ENCODE peak calls at places on chromosomes 5 and 9, in ten cellular contexts. U is fibroblast of mammary gland, A is neural progenitor cell, T is epithelial cell of esophagus, K is BJ, Z is endodermal cell, F is tibial nerve, W is ascending aorta, G is HepG2, S is PC-3. C is an unnamed sample.

GRCh38 chr5:124746916-124747769 is 704 bp upstream of the ZNF608 start:
- DNase-seq in U (peak), A (peak), T (peak), K (no peak), Z (peak), F (peak), W (peak), G (peak), S (peak), C (peak)

GRCh38 chr5:158639876-158640570 is 459.7 kb downstream of the EBF1 start:
- DNase-seq in U (peak), A (no peak), T (no peak), K (no peak), Z (no peak), F (no peak), W (no peak), G (no peak), S (peak), C (no peak)

GRCh38 chr9:90129446-90129845 is 513.2 kb downstream of the DIRAS2 start:
- DNase-seq in U (no peak), A (no peak), T (no peak), K (no peak), Z (no peak), F (no peak), W (no peak), G (no peak), S (no peak), C (no peak)

GRCh38 chr5:173547579-173547978 is 68.9 kb downstream of the BOD1 start:
- DNase-seq in U (peak), A (no peak), T (peak), K (no peak), Z (no peak), F (no peak), W (no peak), G (no peak), S (peak), C (peak)

GRCh38 chr5:115384587-115385375 is 88.3 kb upstream of the CCDC112 start:
- DNase-seq in U (no peak), A (no peak), T (no peak), K (no peak), Z (peak), F (no peak), W (no peak), G (no peak), S (no peak), C (no peak)

GRCh38 chr5:33361781-33362180 is 79.0 kb upstream of the TARS1 start:
- DNase-seq in U (no peak), A (no peak), T (no peak), K (no peak), Z (no peak), F (no peak), W (no peak), G (no peak), S (no peak), C (no peak)

GRCh38 chr5:169550227-169550626 is 33.3 kb upstream of the SPDL1 start:
- DNase-seq in U (no peak), A (no peak), T (no peak), K (no peak), Z (no peak), F (no peak), W (no peak), G (no peak), S (no peak), C (no peak)

GRCh38 chr5:10745133-10745532 is 15.9 kb downstream of the DAP start:
- DNase-seq in U (peak), A (no peak), T (peak), K (no peak), Z (no peak), F (no peak), W (no peak), G (no peak), S (no peak), C (no peak)

GRCh38 chr9:123645762-123646161 is 284.2 kb downstream of the DENND1A start:
- DNase-seq in U (no peak), A (no peak), T (no peak), K (no peak), Z (no peak), F (no peak), W (no peak), G (no peak), S (no peak), C (no peak)

GRCh38 chr5:126695081-126695480 is 81.9 kb upstream of the LMNB1 start:
- DNase-seq in U (peak), A (no peak), T (peak), K (no peak), Z (no peak), F (no peak), W (no peak), G (no peak), S (no peak), C (no peak)

GRCh38 chr5:83590966-83591365 is 119.4 kb downstream of the VCAN start:
- DNase-seq in U (no peak), A (no peak), T (no peak), K (no peak), Z (no peak), F (no peak), W (no peak), G (no peak), S (no peak), C (no peak)

GRCh38 chr5:173913686-173914321 is 25.7 kb downstream of the CPEB4 start:
- DNase-seq in U (no peak), A (no peak), T (no peak), K (no peak), Z (no peak), F (no peak), W (no peak), G (no peak), S (no peak), C (no peak)

GRCh38 chr5:16539169-16539666 is 73.6 kb upstream of the ZNF622 start:
- DNase-seq in U (peak), A (no peak), T (peak), K (peak), Z (no peak), F (peak), W (peak), G (peak), S (peak), C (no peak)

GRCh38 chr9:94649100-94649855 is 10.0 kb upstream of the FBP1 start:
- DNase-seq in U (peak), A (no peak), T (peak), K (peak), Z (no peak), F (peak), W (no peak), G (no peak), S (peak), C (no peak)

GRCh38 chr5:107580902-107581823 is 89.6 kb downstream of the EFNA5 start:
- DNase-seq in U (peak), A (no peak), T (peak), K (no peak), Z (no peak), F (no peak), W (no peak), G (no peak), S (no peak), C (no peak)

GRCh38 chr9:18720691-18721090 is 246.7 kb downstream of the ADAMTSL1 start:
- DNase-seq in U (peak), A (no peak), T (no peak), K (no peak), Z (no peak), F (no peak), W (no peak), G (no peak), S (peak), C (no peak)

GRCh38 chr5:10695055-10695649 is 65.9 kb downstream of the DAP start:
- DNase-seq in U (peak), A (peak), T (peak), K (no peak), Z (peak), F (peak), W (no peak), G (peak), S (peak), C (peak)

GRCh38 chr9:10649076-10649475 is 36.3 kb upstream of the PTPRD start:
- DNase-seq in U (no peak), A (no peak), T (peak), K (no peak), Z (no peak), F (no peak), W (no peak), G (no peak), S (peak), C (no peak)

GRCh38 chr9:38708759-38709158 is 11.2 kb downstream of the FAM240B start:
- DNase-seq in U (peak), A (no peak), T (no peak), K (no peak), Z (no peak), F (no peak), W (no peak), G (no peak), S (peak), C (no peak)

GRCh38 chr5:143217065-143217803 is 186.3 kb downstream of the NR3C1 start:
- DNase-seq in U (no peak), A (peak), T (peak), K (no peak), Z (no peak), F (no peak), W (no peak), G (peak), S (no peak), C (no peak)

GRCh38 chr5:95178046-95178651 is 106.7 kb downstream of the MCTP1 start:
- DNase-seq in U (peak), A (peak), T (no peak), K (no peak), Z (peak), F (no peak), W (no peak), G (peak), S (peak), C (no peak)

GRCh38 chr9:132703336-132703735 is 33.1 kb downstream of the GTF3C4 start:
- DNase-seq in U (peak), A (no peak), T (peak), K (no peak), Z (no peak), F (no peak), W (no peak), G (peak), S (peak), C (no peak)

GRCh38 chr5:124876564-124876963 is 130.1 kb upstream of the ZNF608 start:
- DNase-seq in U (no peak), A (no peak), T (no peak), K (no peak), Z (no peak), F (no peak), W (no peak), G (no peak), S (peak), C (no peak)

GRCh38 chr5:139982157-139982974 is 60.7 kb downstream of the NRG2 start:
- DNase-seq in U (peak), A (peak), T (peak), K (peak), Z (no peak), F (peak), W (no peak), G (no peak), S (peak), C (no peak)

GRCh38 chr5:139985290-139985689 is 57.8 kb downstream of the NRG2 start:
- DNase-seq in U (no peak), A (no peak), T (peak), K (no peak), Z (no peak), F (no peak), W (no peak), G (no peak), S (peak), C (no peak)

GRCh38 chr5:139982975-139983240 is 60.2 kb downstream of the NRG2 start:
- DNase-seq in U (no peak), A (peak), T (no peak), K (no peak), Z (no peak), F (no peak), W (no peak), G (no peak), S (no peak), C (no peak)

GRCh38 chr5:139984816-139985215 is 58.3 kb downstream of the NRG2 start:
- DNase-seq in U (no peak), A (no peak), T (peak), K (no peak), Z (no peak), F (no peak), W (no peak), G (no peak), S (peak), C (no peak)

DNA sequence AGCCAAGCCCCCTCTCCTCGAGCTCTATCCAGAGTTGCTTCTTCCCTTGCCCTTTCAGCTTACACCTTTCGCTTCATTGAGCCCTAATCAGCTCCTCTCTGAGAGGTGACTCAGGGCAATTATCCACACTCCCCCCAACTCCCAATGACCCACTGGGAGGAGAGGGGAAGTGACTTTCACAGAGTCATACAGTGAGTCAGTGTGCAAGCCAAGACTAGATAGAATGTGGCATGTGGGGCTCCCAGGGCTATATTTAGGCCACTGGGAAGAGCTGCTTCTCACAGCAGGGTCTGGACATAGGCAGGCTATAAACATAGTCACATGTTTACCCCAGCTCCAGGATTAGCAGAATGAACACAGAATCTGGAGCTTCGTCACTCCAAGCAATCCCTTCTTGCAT is 57.4 kb downstream of the NRG2 start:
- DNase-seq in U (peak), A (peak), T (peak), K (peak), Z (no peak), F (no peak), W (no peak), G (peak), S (peak), C (no peak)
- H3K4me3 ChIP-seq in U (no peak), A (no peak), T (no peak), K (no peak), Z (no peak), F (no peak), W (no peak), G (no peak), S (peak), C (no peak)

DNA sequence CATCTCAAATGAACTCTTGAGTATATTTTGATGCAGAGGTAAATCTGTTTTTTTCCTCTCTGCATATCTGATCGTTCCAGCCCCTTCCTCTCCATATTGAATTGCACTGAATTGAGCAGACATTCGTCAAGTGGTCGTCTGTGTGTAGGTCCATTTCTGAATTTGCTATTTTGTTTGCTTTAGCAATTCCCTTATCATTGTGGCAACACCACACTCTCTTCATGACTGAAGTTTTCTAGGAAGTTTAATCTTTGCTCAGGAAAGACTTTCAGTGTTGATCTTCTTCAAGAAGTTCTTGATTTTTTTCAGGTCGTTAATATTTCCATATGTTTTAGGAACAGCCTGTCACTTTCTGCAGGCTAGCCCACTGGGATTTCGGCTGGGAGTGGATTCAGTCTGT is 132.0 kb downstream of the WNK2 start:
- DNase-seq in U (no peak), A (no peak), T (no peak), K (no peak), Z (no peak), F (no peak), W (no peak), G (no peak), S (no peak), C (no peak)
- TF ChIP-seq CTCF in U (no peak), A (no peak), T (no peak), K (no peak), Z (no peak), F (no peak), W (no peak), G (no peak), S (no peak), C (no peak)

GRCh38 chr5:66367814-66368541 is 223.9 kb downstream of the SREK1 start:
- DNase-seq in U (no peak), A (no peak), T (no peak), K (no peak), Z (no peak), F (no peak), W (no peak), G (no peak), S (no peak), C (no peak)
- H3K4me3 ChIP-seq in U (no peak), A (no peak), T (no peak), K (no peak), Z (no peak), F (no peak), W (no peak), G (no peak), S (no peak), C (no peak)

GRCh38 chr9:85610074-85610855 is 131.5 kb downstream of the AGTPBP1 start:
- DNase-seq in U (peak), A (peak), T (peak), K (peak), Z (peak), F (peak), W (no peak), G (peak), S (peak), C (peak)
- TF ChIP-seq CTCF in U (peak), A (peak), T (peak), K (peak), Z (peak), F (peak), W (peak), G (peak), S (peak), C (peak)

GRCh38 chr5:40683351-40683750 is 3.6 kb downstream of the PTGER4 start:
- DNase-seq in U (no peak), A (no peak), T (no peak), K (no peak), Z (no peak), F (no peak), W (no peak), G (no peak), S (no peak), C (no peak)
- H3K4me3 ChIP-seq in U (peak), A (no peak), T (peak), K (no peak), Z (no peak), F (peak), W (peak), G (no peak), S (peak), C (no peak)

DNA sequence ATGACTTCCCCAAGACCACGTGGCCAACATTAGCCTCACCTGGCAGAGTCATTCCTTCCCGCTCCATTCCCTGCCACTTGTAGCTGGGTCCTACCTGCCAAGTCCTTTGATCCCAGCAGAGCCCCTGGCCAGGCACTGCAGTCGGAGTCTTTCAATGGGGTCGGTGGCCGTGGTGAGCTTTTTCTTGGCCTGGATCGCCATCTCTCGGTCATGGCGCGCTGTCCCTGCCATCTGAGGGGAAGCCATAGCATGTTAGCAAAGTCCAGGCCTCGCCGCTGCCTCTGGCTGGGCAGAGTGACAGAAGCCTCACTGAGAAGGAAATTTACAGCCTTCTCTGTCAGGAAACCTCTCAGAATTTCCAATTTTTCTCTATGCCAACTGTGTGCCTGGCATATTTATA is 17.5 kb downstream of the CAPSL start:
- DNase-seq in U (no peak), A (peak), T (no peak), K (no peak), Z (peak), F (no peak), W (no peak), G (no peak), S (no peak), C (no peak)
- TF ChIP-seq CTCF in U (no peak), A (peak), T (no peak), K (peak), Z (peak), F (no peak), W (no peak), G (peak), S (no peak), C (no peak)

GRCh38 chr9:127118597-127119318 is 3.7 kb downstream of the ANGPTL2 start:
- DNase-seq in U (no peak), A (peak), T (no peak), K (no peak), Z (no peak), F (no peak), W (no peak), G (no peak), S (no peak), C (no peak)
- H3K4me3 ChIP-seq in U (no peak), A (no peak), T (no peak), K (no peak), Z (no peak), F (no peak), W (no peak), G (no peak), S (no peak), C (no peak)

GRCh38 chr9:127303830-127304229 is 39.3 kb downstream of the GARNL3 start:
- DNase-seq in U (no peak), A (no peak), T (peak), K (no peak), Z (no peak), F (no peak), W (no peak), G (no peak), S (no peak), C (no peak)

GRCh38 chr9:127307802-127308201 is 43.2 kb downstream of the GARNL3 start:
- DNase-seq in U (no peak), A (no peak), T (no peak), K (no peak), Z (no peak), F (no peak), W (no peak), G (no peak), S (peak), C (no peak)

GRCh38 chr9:127308559-127309429 is 44.2 kb downstream of the GARNL3 start:
- DNase-seq in U (peak), A (no peak), T (peak), K (no peak), Z (no peak), F (no peak), W (no peak), G (peak), S (peak), C (no peak)

GRCh38 chr9:127309715-127310114 is 45.1 kb downstream of the GARNL3 start:
- DNase-seq in U (no peak), A (no peak), T (no peak), K (no peak), Z (no peak), F (no peak), W (no peak), G (no peak), S (no peak), C (no peak)

GRCh38 chr9:127305450-127306226 is 41.1 kb downstream of the GARNL3 start:
- DNase-seq in U (no peak), A (no peak), T (no peak), K (no peak), Z (peak), F (no peak), W (no peak), G (no peak), S (no peak), C (no peak)
- TF ChIP-seq CTCF in U (no peak), A (no peak), T (no peak), K (no peak), Z (peak), F (no peak), W (no peak), G (no peak), S (no peak), C (no peak)